ENCODE peak calls at places on chromosomes 4 and X, in four cellular contexts. H is stimulated activated CD8-positive, alpha-beta memory T cell treated with anti-CD3 and anti-CD28 coated beads, Interleukin-15, amount 100 ng/mL, for 24 hours; N is fibroblast of mammary gland; S is NCI-H1092. U is an unnamed sample.

GRCh38 chrX:111180750-111181240 is 84.8 kb downstream of the PAK3 start:
- DNase-seq in S (peak), H (no peak), N (peak), U (no peak)

GRCh38 chr4:62133498-62133897 is 933.4 kb downstream of the ADGRL3 start:
- DNase-seq in N (no peak), S (no peak), H (no peak), U (no peak)

GRCh38 chr4:3790006-3790561 is 23.9 kb downstream of the ADRA2C start:
- DNase-seq in H (no peak), N (no peak), S (no peak), U (no peak)

GRCh38 chrX:65985922-65986588 is 53.8 kb downstream of the VSIG4 start:
- DNase-seq in N (peak), S (no peak), H (no peak), U (peak)

GRCh38 chrX:124540474-124540873 is 194.1 kb downstream of the SH2D1A start:
- DNase-seq in H (no peak), N (no peak), S (no peak), U (no peak)

GRCh38 chr4:118284169-118284568 is 68.6 kb downstream of the PRSS12 start:
- DNase-seq in H (no peak), N (peak), S (no peak), U (no peak)

GRCh38 chr4:109562457-109563237 is 2.6 kb downstream of the MCUB start:
- DNase-seq in S (no peak), N (no peak), H (no peak), U (no peak)

GRCh38 chr4:150510176-150510875 is 71.6 kb upstream of the MAB21L2 start:
- DNase-seq in N (peak), S (no peak), H (no peak), U (no peak)

GRCh38 chr4:143701365-143701764 is 890 bp upstream of the FREM3 start:
- DNase-seq in S (no peak), H (no peak), N (no peak), U (no peak)

GRCh38 chr4:144589512-144589911 is 56.4 kb upstream of the HHIP start:
- DNase-seq in H (no peak), N (no peak), S (no peak), U (no peak)

GRCh38 chrX:71151366-71151765 is 6.7 kb downstream of the NLGN3 start:
- DNase-seq in H (no peak), S (no peak), N (no peak), U (no peak)

GRCh38 chrX:37712458-37712857 is 26.9 kb downstream of the XK start:
- DNase-seq in N (no peak), S (no peak), H (no peak), U (no peak)

GRCh38 chrX:30690330-30690729 is 37.1 kb downstream of the GK start:
- DNase-seq in N (no peak), S (no peak), H (no peak), U (no peak)

GRCh38 chr4:70505152-70505748 is 13.1 kb upstream of the AMTN start:
- DNase-seq in S (peak), H (peak), N (peak), U (peak)

GRCh38 chrX:115949900-115950822 is 220.4 kb upstream of the AGTR2 start:
- DNase-seq in N (no peak), S (peak), H (no peak), U (no peak)

GRCh38 chr4:113086172-113086695 is 36.8 kb downstream of the ANK2 start:
- DNase-seq in N (peak), S (no peak), H (no peak), U (no peak)

GRCh38 chr4:929970-930625 is 2.0 kb downstream of the GAK start:
- DNase-seq in S (no peak), H (no peak), N (peak), U (peak)

GRCh38 chr4:83320548-83320947 is 14.1 kb downstream of the HPSE start:
- DNase-seq in H (no peak), S (no peak), N (peak), U (peak)

GRCh38 chrX:93874554-93874953 is 200.5 kb downstream of the FAM133A start:
- DNase-seq in S (no peak), H (no peak), N (peak), U (no peak)

GRCh38 chr4:123701046-123701445 is 304.5 kb downstream of the SPRY1 start:
- DNase-seq in N (peak), S (no peak), H (no peak), U (no peak)

GRCh38 chr4:78951862-78952472 is 12.7 kb upstream of the PAQR3 start:
- DNase-seq in S (peak), H (no peak), N (peak), U (no peak)

GRCh38 chr4:52369649-52370048 is 289.5 kb downstream of the USP46 start:
- DNase-seq in S (no peak), H (no peak), N (no peak), U (no peak)

GRCh38 chr4:6944311-6945051 is 34.9 kb downstream of the TBC1D14 start:
- DNase-seq in H (no peak), N (no peak), S (no peak), U (no peak)

GRCh38 chr4:123821861-123822260 is 425.3 kb downstream of the SPRY1 start:
- DNase-seq in N (no peak), S (no peak), H (no peak), U (no peak)

GRCh38 chr4:112704322-112704721 is 67.4 kb downstream of the LARP7 start:
- DNase-seq in N (no peak), S (no peak), H (no peak), U (no peak)

GRCh38 chr4:183763990-183764754 is 105.1 kb downstream of the TRAPPC11 start:
- DNase-seq in S (no peak), N (no peak), H (no peak), U (peak)